ENCODE peak calls at places on chromosomes 13 and 19, in five cellular contexts. E is IMR-90; C is HL-60; S is CD8-positive, alpha-beta T cell; L is mammary epithelial cell. A is an unnamed sample.

GRCh38 chr19:55027472-55028337 is 10.4 kb downstream of the GP6 start:
- DNase-seq in E (no peak), C (peak; percentile 69), S (no peak), L (no peak), A (no peak)

GRCh38 chr19:50508850-50509190 is 2.2 kb downstream of the JOSD2 start:
- DNase-seq in E (no peak), C (no peak), S (no peak), L (no peak), A (no peak)

GRCh38 chr13:60727140-60727539 is 330.1 kb downstream of the TDRD3 start:
- DNase-seq in E (no peak), C (no peak), S (no peak), L (no peak), A (no peak)

GRCh38 chr13:30006246-30006645 is 155.8 kb upstream of the UBL3 start:
- DNase-seq in E (no peak), C (peak; percentile 78), S (no peak), L (no peak), A (no peak)

GRCh38 chr13:112229445-112229844 is 146.7 kb upstream of the SPACA7 start:
- DNase-seq in E (no peak), C (no peak), S (no peak), L (no peak), A (no peak)

GRCh38 chr19:45782820-45783785 is 813 bp upstream of the DMPK start:
- DNase-seq in E (peak; percentile 71), C (no peak), S (no peak), L (peak; percentile 32), A (peak; percentile 57)

GRCh38 chr13:91531646-91532045 is 133.2 kb downstream of the GPC5 start:
- DNase-seq in E (no peak), C (no peak), S (no peak), L (no peak), A (no peak)

GRCh38 chr13:75308222-75308621 is 173.7 kb downstream of the TBC1D4 start:
- DNase-seq in E (peak; percentile 21), C (no peak), S (no peak), L (no peak), A (no peak)

GRCh38 chr19:18895038-18895827 is 725 bp downstream of the CERS1 start:
- DNase-seq in E (no peak), C (peak; percentile 37), S (no peak), L (peak; percentile 28), A (peak; percentile 34)

GRCh38 chr13:44768233-44768632 is 192.1 kb upstream of the TSC22D1 start:
- DNase-seq in E (no peak), C (no peak), S (peak; percentile 24), L (no peak), A (peak; percentile 54)

GRCh38 chr13:31174018-31174417 is 12.3 kb upstream of the HSPH1 start:
- DNase-seq in E (peak; percentile 77), C (no peak), S (no peak), L (no peak), A (peak; percentile 69)

GRCh38 chr19:56263319-56263718 is 9.2 kb upstream of the EDDM13 start:
- DNase-seq in E (no peak), C (no peak), S (no peak), L (no peak), A (no peak)

GRCh38 chr13:22915442-22916082 is 265.2 kb upstream of the SGCG start:
- DNase-seq in E (peak; percentile 17), C (no peak), S (no peak), L (peak; percentile 3), A (peak; percentile 45)

GRCh38 chr19:7942981-7943443 is 454 bp downstream of the TIMM44 start:
- DNase-seq in E (no peak), C (no peak), S (no peak), L (peak; percentile 18), A (peak; percentile 11)

GRCh38 chr19:58274771-58275199 is 4.0 kb upstream of the ZNF8 start:
- DNase-seq in E (peak; percentile 35), C (no peak), S (no peak), L (peak; percentile 10), A (peak; percentile 24)

GRCh38 chr19:18809149-18809978 is 18.3 kb upstream of the COMP start:
- DNase-seq in E (peak; percentile 78), C (peak; percentile 48), S (no peak), L (peak; percentile 62), A (peak; percentile 92)

GRCh38 chr13:50866817-50867640 is 23.5 kb upstream of the DLEU7 start:
- DNase-seq in E (no peak), C (no peak), S (no peak), L (no peak), A (no peak)

GRCh38 chr13:54945978-54946377 is 1917.4 kb downstream of the OLFM4 start:
- DNase-seq in E (no peak), C (no peak), S (no peak), L (no peak), A (no peak)

GRCh38 chr19:6533746-6534418 is 3.1 kb downstream of the TNFSF9 start:
- DNase-seq in E (no peak), C (no peak), S (no peak), L (no peak), A (no peak)

GRCh38 chr19:35232912-35233311 is 4.4 kb upstream of the FAM187B start:
- DNase-seq in E (no peak), C (no peak), S (no peak), L (no peak), A (no peak)

GRCh38 chr13:51738226-51738905 is 65.6 kb downstream of the DHRS12 start:
- DNase-seq in E (no peak), C (no peak), S (no peak), L (no peak), A (no peak)

DNA sequence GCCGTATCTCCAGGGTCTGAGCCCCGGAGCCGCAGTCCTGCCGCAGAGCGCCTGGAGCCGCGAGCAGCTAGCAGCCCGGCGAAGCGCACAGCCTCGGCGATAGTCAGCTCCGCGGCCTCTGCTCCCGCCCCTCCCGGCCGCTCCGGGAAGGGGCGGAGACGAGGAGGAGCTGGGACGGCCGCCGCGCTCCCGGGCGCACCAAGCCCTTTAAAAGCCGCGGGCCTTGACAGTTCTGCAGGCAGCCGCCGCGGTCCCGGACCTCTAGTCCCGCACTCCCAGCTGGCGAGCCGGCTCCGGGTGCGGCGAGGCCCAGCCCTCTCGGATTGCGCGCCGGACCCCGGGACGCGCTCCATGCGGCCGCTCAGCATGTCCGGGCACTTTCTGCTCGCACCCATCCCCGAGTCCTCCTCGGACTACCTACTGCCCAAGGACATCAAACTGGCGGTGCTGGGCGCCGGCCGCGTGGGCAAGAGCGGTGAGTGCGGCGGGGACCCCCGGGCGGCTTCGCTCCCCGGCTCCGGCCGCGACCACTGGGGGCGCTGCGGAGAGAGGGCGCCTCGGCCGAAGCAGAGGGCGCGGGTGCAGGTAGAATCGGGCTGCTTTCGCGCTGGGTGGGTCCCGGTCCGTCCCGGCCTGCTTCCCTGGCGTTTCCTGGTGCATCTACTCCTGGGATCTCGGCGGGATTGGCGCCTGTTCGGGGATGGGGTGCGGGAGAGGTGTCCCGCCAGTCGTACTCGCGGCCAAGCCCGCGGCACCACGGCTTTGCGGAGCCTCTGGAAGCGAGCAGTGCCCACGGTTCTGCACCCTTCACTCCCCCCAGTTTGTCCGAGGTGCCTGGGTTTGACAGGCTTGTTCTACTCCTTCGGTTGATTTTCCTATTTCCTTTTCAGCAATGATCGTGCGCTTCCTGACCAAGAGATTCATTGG is at the start of gene RASL11A:
- DNase-seq in E (peak; percentile 87), C (peak; percentile 70), S (peak; percentile 63), L (peak; percentile 83), A (peak; percentile 88)
- TF ChIP-seq CTCF in E (peak; percentile 68), C (peak; percentile 48), S (peak; percentile 98), L (peak; percentile 77), A (peak; percentile 32)

DNA sequence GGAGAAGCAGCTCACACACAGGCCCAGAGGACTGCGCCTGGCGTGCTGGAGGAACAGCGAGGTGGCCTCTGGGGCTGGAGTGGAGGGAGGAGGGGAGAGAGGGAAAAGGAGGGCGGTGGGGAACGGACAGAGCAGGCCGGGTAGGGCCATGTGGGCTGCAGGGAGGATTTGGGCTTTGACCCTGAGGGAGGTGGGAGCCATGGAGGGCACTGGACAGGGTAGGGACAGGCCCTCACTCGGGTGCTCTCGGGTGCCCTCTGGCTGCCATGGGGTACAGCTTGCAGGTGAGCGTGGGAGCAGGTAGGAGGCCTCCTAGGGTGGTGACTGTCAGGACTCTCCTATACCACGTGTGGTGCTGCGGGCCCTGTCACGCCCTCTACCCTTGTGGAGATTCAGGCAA is 22.8 kb downstream of the PLIN4 start:
- DNase-seq in E (no peak), C (no peak), S (no peak), L (peak; percentile 32), A (no peak)
- TF ChIP-seq CTCF in E (peak; percentile 8), C (no peak), S (no peak), L (peak; percentile 70), A (peak; percentile 5)

DNA sequence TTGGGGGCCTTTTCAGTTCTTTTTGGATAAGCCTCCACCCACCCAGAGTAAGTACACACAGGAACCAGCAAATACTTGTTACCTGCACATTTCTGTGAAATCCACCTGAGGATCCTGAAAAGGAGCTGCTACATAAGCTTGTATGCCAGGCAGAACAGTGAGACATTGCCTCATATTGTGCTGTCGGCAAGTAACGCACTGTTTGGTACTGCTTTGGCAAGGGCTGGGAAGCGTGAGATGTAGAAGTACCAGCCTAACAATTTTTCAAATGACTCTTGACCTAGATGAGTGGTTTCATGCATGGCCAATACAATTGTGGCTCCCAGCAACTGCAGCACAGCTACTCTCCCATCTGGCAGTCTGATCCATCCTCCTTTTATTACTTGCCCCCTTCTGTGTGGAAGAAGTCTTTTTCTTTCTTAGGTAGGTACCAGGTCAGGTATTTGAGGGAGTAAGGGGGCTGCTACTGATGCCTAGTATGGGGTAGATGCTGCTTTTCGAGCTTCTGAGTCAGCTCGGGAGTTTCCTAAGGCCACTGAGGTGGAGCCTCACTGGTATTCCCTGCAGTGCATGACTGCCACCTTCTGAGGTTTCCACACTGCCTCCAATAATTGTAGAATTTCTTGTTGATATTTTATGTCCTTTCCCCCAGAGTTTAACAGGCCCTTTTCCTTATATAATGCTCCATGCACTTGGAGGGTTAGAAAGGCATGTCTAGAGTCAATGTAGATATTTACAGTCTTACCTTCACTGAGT is 52.2 kb downstream of the ZNF737 start:
- DNase-seq in E (no peak), C (no peak), S (no peak), L (no peak), A (no peak)
- TF ChIP-seq CTCF in E (no peak), C (no peak), S (no peak), L (no peak), A (no peak)

GRCh38 chr13:110268576-110269185 is 38.3 kb downstream of the COL4A1 start:
- DNase-seq in E (no peak), C (no peak), S (no peak), L (no peak), A (no peak)

GRCh38 chr13:110268061-110268460 is 38.9 kb downstream of the COL4A1 start:
- DNase-seq in E (no peak), C (no peak), S (no peak), L (no peak), A (no peak)

GRCh38 chr13:110271313-110271712 is 35.6 kb downstream of the COL4A1 start:
- DNase-seq in E (no peak), C (no peak), S (no peak), L (no peak), A (no peak)

GRCh38 chr13:110270507-110270906 is 36.5 kb downstream of the COL4A1 start:
- DNase-seq in E (no peak), C (no peak), S (no peak), L (no peak), A (no peak)

DNA sequence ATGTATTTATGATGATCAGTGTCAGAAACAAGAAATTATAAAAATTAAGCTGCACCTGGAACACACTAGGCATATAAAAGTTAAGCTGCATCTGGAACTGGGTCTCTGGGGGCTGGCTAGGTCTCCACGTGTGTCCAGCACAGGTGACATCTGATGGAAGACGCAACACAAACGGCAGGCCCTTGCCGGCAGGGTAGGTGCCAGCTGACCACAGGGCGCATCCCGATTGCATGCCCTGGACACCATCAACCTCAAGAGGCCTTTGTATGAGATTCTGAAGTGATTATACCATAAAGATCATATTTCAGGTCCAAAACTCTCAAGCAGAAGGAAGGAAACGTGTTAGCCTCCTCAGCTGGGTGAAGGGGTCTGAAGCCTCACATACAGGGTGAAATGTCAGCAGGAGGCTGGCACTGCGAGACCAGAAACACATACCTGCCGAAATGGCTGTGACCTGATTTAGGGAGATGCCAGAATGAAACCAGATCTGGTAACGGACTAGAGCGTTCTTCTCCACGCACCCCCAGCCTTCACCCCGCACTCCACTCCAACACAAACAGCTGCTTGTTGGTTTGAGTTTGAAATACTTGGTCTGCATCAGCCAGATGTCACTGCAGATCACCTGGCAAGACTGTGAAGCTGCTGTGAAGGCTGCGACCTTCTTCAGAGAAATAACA is 37.3 kb downstream of the COL4A1 start:
- DNase-seq in E (no peak), C (no peak), S (no peak), L (no peak), A (no peak)
- TF ChIP-seq CTCF in E (no peak), C (no peak), S (no peak), L (no peak), A (no peak)

A was measured in fibroblast of pulmonary artery.